ENCODE peak calls at places on chromosomes 13 and 19, in seven cellular contexts. E is pancreas, G is epithelial cell of esophagus, C is endothelial cell, W is left ventricle myocardium inferior, L is thoracic aorta, K is neural crest cell. D is an unnamed sample.

GRCh38 chr13:62333466-62333865 is 917.8 kb upstream of the PCDH20 start:
- DNase-seq in W (no peak), G (no peak), L (no peak), C (no peak), E (no peak), K (no peak), D (no peak)

GRCh38 chr13:110163020-110163658 is 143.8 kb downstream of the COL4A1 start:
- DNase-seq in L (no peak), E (no peak), G (no peak), K (no peak), C (no peak), W (no peak), D (no peak)

GRCh38 chr13:104683789-104684188 is 1617.6 kb upstream of the SLC10A2 start:
- DNase-seq in W (no peak), E (no peak), L (no peak), K (no peak), C (no peak), G (peak), D (no peak)

GRCh38 chr19:40721936-40722661 is 5.2 kb downstream of the ITPKC start:
- DNase-seq in W (no peak), C (no peak), G (peak), K (no peak), L (no peak), E (no peak), D (no peak)

GRCh38 chr13:42812311-42812710 is 30.9 kb downstream of the FAM216B start:
- DNase-seq in G (no peak), W (no peak), E (no peak), L (no peak), K (no peak), C (no peak), D (no peak)

GRCh38 chr19:40687525-40688016 is 2.9 kb downstream of the NUMBL start:
- DNase-seq in W (peak), G (peak), L (peak), K (no peak), C (no peak), E (peak), D (peak)

GRCh38 chr19:29662604-29663404 is 2.5 kb upstream of the PLEKHF1 start:
- DNase-seq in E (peak), W (peak), L (peak), K (no peak), G (peak), C (no peak), D (peak)

GRCh38 chr13:27975579-27976361 is 6.7 kb upstream of the CDX2 start:
- DNase-seq in W (no peak), C (no peak), L (no peak), K (no peak), G (no peak), E (peak), D (peak)

GRCh38 chr13:74575729-74576125 is 441.5 kb upstream of the KLF12 start:
- DNase-seq in W (peak), C (peak), G (peak), K (peak), L (peak), E (peak), D (peak)

GRCh38 chr13:29782798-29783197 is 67.6 kb downstream of the UBL3 start:
- DNase-seq in L (no peak), E (no peak), G (no peak), C (no peak), K (no peak), W (no peak), D (no peak)

GRCh38 chr13:24699541-24699940 is 19.3 kb downstream of the ATP12A start:
- DNase-seq in E (no peak), C (no peak), G (no peak), K (no peak), W (no peak), L (no peak), D (no peak)

GRCh38 chr19:47433121-47433520 is 13.8 kb upstream of the MEIS3 start:
- DNase-seq in L (no peak), W (no peak), K (no peak), E (no peak), C (no peak), G (no peak), D (no peak)

GRCh38 chr19:46700704-46701103 is 16.2 kb downstream of the PRKD2 start:
- DNase-seq in W (no peak), K (no peak), C (no peak), G (no peak), E (no peak), L (no peak), D (no peak)

GRCh38 chr13:60642552-60642951 is 245.5 kb downstream of the TDRD3 start:
- DNase-seq in C (no peak), G (no peak), K (no peak), E (no peak), L (no peak), W (no peak), D (no peak)

GRCh38 chr19:38550376-38550775 is 67.4 kb downstream of the MAP4K1 start:
- DNase-seq in L (no peak), W (no peak), C (no peak), K (no peak), E (no peak), G (no peak), D (no peak)

GRCh38 chr13:42333613-42334328 is 61.8 kb downstream of the AKAP11 start:
- DNase-seq in G (peak), W (no peak), L (no peak), C (peak), K (no peak), E (no peak), D (no peak)

GRCh38 chr19:32824906-32825608 is 44.5 kb downstream of the SLC7A9 start:
- DNase-seq in C (no peak), E (no peak), W (no peak), G (no peak), K (peak), L (no peak), D (no peak)

GRCh38 chr19:40744554-40745401 is 5.5 kb downstream of the ACTMAP start:
- DNase-seq in E (no peak), K (no peak), W (no peak), C (peak), L (no peak), G (no peak), D (no peak)

GRCh38 chr19:7874080-7874856 is at the start of gene PRR36:
- DNase-seq in C (peak), E (peak), W (no peak), G (peak), L (no peak), K (peak), D (peak)

GRCh38 chr19:7877249-7877836 is 3.2 kb upstream of the PRR36 start:
- DNase-seq in L (no peak), C (no peak), K (no peak), E (no peak), W (no peak), G (no peak), D (no peak)

GRCh38 chr19:7872306-7873204 is 1.6 kb downstream of the PRR36 start:
- DNase-seq in C (no peak), G (no peak), E (no peak), K (no peak), L (no peak), W (no peak), D (no peak)

GRCh38 chr19:7873304-7874079 is 698 bp downstream of the PRR36 start:
- DNase-seq in L (no peak), E (peak), G (no peak), C (no peak), W (no peak), K (no peak), D (no peak)

DNA sequence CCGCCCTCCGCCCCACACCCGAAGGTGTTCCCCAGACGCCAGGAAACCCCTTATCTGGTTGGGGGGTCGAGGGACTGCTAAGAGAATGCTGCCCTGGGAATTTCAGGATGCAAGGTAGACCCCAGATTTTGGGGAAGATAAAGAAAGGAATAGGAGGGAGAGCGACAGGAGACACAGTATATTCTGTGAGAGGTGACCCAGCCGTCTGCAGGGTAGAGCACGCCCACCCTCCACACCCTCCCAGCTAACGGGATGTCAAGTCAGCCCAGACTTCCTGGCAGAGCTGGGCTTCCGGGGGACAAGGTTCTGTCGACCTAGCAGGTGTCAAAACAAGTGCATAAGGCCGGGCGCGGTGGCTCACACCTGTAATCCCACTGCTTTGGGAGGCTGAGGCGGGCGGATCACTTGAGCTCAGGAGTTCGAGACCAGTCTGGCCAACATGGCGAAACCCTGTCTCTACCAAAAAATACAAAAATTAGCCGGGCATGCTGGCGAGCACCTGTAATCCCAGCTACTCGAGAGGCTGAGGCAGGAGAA is 735 bp upstream of the PRR36 start:
- DNase-seq in L (no peak), C (no peak), E (no peak), G (no peak), K (no peak), W (no peak), D (no peak)
- TF ChIP-seq CTCF in L (no peak), C (no peak), E (no peak), G (no peak), K (no peak), W (no peak), D (no peak)

GRCh38 chr19:44499559-44499958 is 763 bp downstream of the ZNF180 start:
- DNase-seq in E (no peak), C (no peak), K (no peak), L (no peak), G (no peak), W (no peak), D (no peak)

GRCh38 chr19:44496711-44497110 is 3.6 kb downstream of the ZNF180 start:
- DNase-seq in C (no peak), W (no peak), E (no peak), L (no peak), K (no peak), G (no peak), D (no peak)

GRCh38 chr19:44498988-44499387 is 1.3 kb downstream of the ZNF180 start:
- DNase-seq in L (no peak), W (no peak), C (no peak), E (peak), K (no peak), G (no peak), D (peak)

GRCh38 chr19:44499962-44500949 is at the start of gene ZNF180:
- DNase-seq in G (peak), W (peak), E (peak), K (peak), C (peak), L (peak), D (peak)
- TF ChIP-seq CTCF in G (peak), W (peak), E (peak), K (peak), C (peak), L (peak), D (peak)

DNA sequence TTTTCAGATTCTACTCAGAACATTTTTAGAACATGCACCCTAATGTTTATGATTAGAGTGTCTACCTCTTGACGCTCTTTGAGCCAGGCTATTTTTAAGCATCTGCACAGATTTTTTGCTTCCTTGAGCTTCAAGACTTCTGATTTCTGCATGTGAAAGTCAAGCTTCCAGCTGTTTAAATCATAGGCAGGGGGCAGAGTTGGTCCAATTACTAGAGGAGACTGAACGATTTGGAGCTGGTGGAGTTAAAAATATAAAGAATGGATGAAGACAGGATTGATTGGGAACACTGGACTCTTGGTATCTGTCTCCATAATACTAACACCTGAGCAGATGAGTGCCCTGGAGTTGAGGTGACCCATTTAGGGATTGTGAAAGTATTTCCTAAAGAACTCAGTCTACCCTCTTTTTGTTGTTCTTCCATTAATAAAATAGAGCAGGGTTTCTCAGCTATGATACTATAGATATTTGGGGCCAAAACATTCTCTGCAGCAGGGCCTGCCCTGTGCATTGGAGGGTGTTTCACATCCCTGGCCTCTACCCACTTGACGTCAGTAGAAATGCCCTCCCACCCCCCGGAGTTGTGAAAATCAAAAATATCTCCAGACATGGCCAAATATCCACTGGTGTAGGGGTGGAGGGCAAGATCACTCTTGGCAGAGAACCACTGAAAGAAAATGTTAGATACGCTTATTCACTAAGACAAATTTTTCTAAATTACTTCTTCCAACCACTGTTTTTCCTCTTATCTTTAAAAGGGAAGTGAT is 160.1 kb downstream of the COG6 start:
- DNase-seq in G (peak), L (no peak), W (no peak), E (no peak), C (no peak), K (no peak), D (no peak)
- TF ChIP-seq CTCF in G (no peak), L (no peak), W (peak), E (no peak), C (no peak), K (no peak), D (no peak)

DNA sequence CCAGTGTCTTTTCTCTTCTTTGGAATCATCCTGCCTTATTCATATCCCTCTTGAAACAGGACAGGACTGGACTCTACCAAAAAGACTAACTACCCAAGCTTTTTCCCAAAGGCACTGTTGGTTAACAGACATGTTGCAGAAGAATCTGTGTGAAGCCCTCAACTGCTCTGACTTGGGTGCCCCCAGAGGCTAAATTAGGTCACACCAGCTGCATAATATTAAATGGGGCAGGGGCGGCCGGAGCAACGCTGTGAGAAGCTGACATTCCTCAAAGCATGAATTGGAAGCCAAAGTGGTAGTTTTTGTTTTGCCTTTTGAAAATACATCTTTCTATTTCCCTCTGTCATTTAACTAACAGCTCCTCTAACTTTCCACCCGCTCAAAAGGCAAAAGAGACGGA is 185.9 kb downstream of the LHFPL6 start:
- DNase-seq in G (no peak), W (no peak), K (peak), L (no peak), E (no peak), C (peak), D (no peak)
- TF ChIP-seq CTCF in G (no peak), W (peak), K (peak), L (peak), E (no peak), C (peak), D (no peak)

DNA sequence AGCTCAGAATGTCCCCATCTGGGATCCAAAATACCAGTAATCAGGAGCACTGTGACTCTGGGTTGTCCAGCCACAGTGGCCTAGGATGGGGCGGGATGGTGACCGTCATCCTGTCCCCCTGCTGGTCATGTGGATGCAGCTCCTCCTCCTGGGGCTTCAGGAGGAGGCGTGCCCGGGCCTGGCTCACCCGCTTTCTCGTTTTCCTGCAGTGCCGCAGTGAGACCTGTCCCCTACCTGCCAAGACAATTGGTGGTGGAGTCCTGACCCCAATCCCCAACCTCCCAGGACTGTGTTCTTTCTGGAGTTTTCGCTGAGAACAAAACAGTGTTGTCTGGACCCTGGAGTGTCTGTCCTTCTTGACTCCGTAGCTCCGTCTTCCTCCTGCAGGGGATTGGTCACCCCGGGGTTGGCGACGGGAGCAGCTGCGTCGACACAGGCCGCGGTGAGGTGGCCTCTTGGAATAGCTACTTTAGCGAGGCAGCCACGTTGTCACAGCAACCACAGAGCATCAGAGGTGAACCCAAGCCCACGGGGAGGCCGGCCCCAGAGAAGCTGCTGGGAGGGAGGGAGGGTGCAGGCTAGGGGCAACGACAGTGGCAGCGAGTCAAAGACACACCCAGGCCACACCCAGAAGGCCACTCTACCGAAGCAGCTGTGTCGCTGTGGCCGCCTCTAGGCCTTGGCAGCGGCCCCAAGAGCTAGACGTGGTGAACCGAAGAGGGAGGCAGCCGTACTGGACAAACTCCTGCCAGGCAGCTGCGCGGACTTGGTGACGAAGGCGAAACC is 10.1 kb upstream of the EMC10 start:
- DNase-seq in E (no peak), W (no peak), C (no peak), L (no peak), G (peak), K (peak), D (peak)
- TF ChIP-seq CTCF in E (no peak), W (peak), C (no peak), L (no peak), G (no peak), K (peak), D (no peak)

DNA sequence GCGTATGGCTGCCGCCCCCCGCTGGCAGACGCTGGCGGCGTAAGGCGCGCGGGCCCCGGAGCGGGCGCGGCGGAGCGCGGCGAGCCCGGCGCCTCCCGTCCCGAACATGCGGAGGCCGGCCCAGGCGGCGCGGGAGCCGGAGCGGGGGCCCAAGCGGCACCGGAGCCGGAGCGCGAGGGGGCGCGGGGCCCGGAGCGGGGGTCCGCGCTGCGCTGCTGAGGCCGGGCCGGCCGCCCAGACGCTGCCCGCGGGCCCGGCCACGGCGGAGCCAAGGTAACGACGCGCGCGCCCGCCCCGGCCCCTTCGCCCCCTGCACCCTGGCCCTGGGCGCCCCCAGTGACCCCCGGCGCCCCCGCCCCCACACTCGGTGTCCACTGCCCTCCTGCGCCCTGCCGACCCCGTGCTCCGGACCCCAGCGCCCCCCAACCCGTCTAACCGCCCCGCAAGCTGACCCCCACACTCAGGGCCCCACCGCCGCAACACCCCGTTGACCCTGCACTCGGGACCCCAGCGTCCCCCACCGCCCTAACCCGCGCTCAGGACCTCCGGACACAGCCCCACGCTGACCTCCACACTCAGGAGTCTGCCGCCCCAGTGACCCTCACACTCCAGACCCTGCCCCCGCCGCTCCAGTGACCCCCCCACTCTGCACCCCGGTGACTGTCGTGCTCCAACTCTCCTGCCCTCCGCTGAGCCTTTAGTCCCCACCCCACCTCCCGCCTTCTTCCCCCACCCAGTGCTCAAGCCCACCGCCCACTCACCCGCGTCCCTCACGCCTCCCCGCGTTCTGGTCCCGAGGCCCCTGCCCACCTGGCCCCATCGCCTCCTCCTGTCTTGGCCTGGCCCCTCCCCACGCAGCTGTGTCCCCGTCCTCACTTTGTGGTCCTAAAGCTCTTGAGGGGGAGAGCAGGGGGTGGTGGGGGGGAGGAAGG is at the start of gene CSNK1G2:
- DNase-seq in C (no peak), W (no peak), E (peak), K (no peak), L (no peak), G (no peak), D (peak)
- TF ChIP-seq CTCF in C (no peak), W (peak), E (no peak), K (no peak), L (no peak), G (no peak), D (no peak)

GRCh38 chr13:100674848-100675659 is 459 bp upstream of the TMTC4 start:
- DNase-seq in E (peak), G (peak), K (peak), W (peak), C (peak), L (peak), D (peak)
- TF ChIP-seq CTCF in E (no peak), G (peak), K (no peak), W (peak), C (no peak), L (peak), D (peak)